ENCODE peak calls at places on chromosomes 2 and 18, in six cellular contexts. A is kidney epithelial cell, H is spleen, G is GM12865, Q is AG10803, D is PC-3. S is an unnamed sample.

GRCh38 chr18:47969851-47970250 is 39.4 kb upstream of the SMAD2 start:
- DNase-seq in G (no peak), Q (no peak), H (no peak), A (no peak), D (no peak), S (peak; percentile 23)

GRCh38 chr18:54436501-54436900 is 78.8 kb downstream of the C18orf54 start:
- DNase-seq in D (no peak), Q (no peak), H (no peak), A (no peak), G (no peak), S (no peak)

GRCh38 chr2:15092166-15092565 is 459.6 kb downstream of the LRATD1 start:
- DNase-seq in D (no peak), Q (no peak), A (no peak), H (no peak), G (no peak), S (no peak)

GRCh38 chr2:529425-529824 is 147.8 kb downstream of the TMEM18 start:
- DNase-seq in D (peak; percentile 77), H (no peak), Q (no peak), G (no peak), A (no peak), S (no peak)

GRCh38 chr2:172050506-172051125 is 34.7 kb upstream of the DLX1 start:
- DNase-seq in H (no peak), D (no peak), A (no peak), Q (peak; percentile 22), G (no peak), S (no peak)

GRCh38 chr18:79260510-79260909 is 135.2 kb upstream of the NFATC1 start:
- DNase-seq in A (no peak), G (no peak), Q (no peak), D (no peak), H (no peak), S (no peak)

GRCh38 chr2:62760026-62760425 is 54.5 kb downstream of the EHBP1 start:
- DNase-seq in D (no peak), Q (no peak), G (no peak), A (no peak), H (no peak), S (no peak)

GRCh38 chr2:39437522-39438296 is 624 bp upstream of the MAP4K3 start:
- DNase-seq in Q (no peak), D (peak; percentile 66), H (peak; percentile 84), A (no peak), G (peak; percentile 87), S (no peak)

GRCh38 chr2:44778671-44779476 is 162.6 kb upstream of the SIX3 start:
- DNase-seq in Q (no peak), G (peak; percentile 88), A (no peak), H (peak; percentile 76), D (no peak), S (no peak)

GRCh38 chr18:10659594-10659993 is 133.8 kb downstream of the NAPG start:
- DNase-seq in H (no peak), Q (no peak), A (no peak), D (no peak), G (no peak), S (no peak)

GRCh38 chr2:72144746-72145657 is 2.7 kb downstream of the CYP26B1 start:
- DNase-seq in D (peak; percentile 59), H (peak; percentile 70), A (no peak), Q (no peak), G (no peak), S (no peak)

GRCh38 chr2:6822394-6822793 is 43.3 kb downstream of the CMPK2 start:
- DNase-seq in H (no peak), Q (peak; percentile 21), A (no peak), D (no peak), G (no peak), S (no peak)

GRCh38 chr2:42905341-42906114 is 113.1 kb upstream of the HAAO start:
- DNase-seq in A (no peak), H (no peak), G (no peak), D (no peak), Q (peak; percentile 71), S (no peak)

GRCh38 chr18:8052237-8052701 is 485.2 kb downstream of the PTPRM start:
- DNase-seq in A (no peak), D (peak; percentile 27), H (no peak), G (peak; percentile 11), Q (no peak), S (no peak)

GRCh38 chr2:225889452-225889851 is 489.9 kb downstream of the NYAP2 start:
- DNase-seq in G (peak; percentile 13), Q (peak; percentile 94), H (no peak), D (peak; percentile 75), A (peak; percentile 21), S (peak; percentile 70)

GRCh38 chr2:218992703-218993344 is 398 bp downstream of the CRYBA2 start:
- DNase-seq in A (no peak), G (no peak), D (peak; percentile 30), H (no peak), Q (no peak), S (no peak)
- H3K4me3 ChIP-seq in A (no peak overlapping the region), G (no peak overlapping the region), D (peak overlapping the region; percentile 59), H (peak overlapping the region; percentile 37), Q (no peak overlapping the region), S (no peak overlapping the region)

GRCh38 chr2:21146638-21147037 is 22.9 kb downstream of the TDRD15 start:
- DNase-seq in D (no peak), G (no peak), Q (no peak), A (no peak), H (no peak), S (no peak)
- TF ChIP-seq CTCF in D (no peak), G (no peak), Q (no peak), A (no peak), H (no peak), S (no peak)

GRCh38 chr2:98446850-98447249 is 2.2 kb downstream of the INPP4A start:
- DNase-seq in G (no peak), D (no peak), A (no peak), H (no peak), Q (no peak), S (no peak)
- H3K4me3 ChIP-seq in G (no peak overlapping the region), D (peak overlapping the region; percentile 85), A (no peak overlapping the region), H (peak overlapping the region; percentile 81), Q (no peak overlapping the region), S (no peak overlapping the region)

GRCh38 chr2:84904717-84905174 is 710 bp upstream of the TMSB10 start:
- DNase-seq in H (peak; percentile 90), Q (peak; percentile 52), G (no peak), A (no peak), D (peak; percentile 54), S (no peak)

GRCh38 chr2:84906900-84907714 is 1.7 kb downstream of the TMSB10 start:
- DNase-seq in H (peak; percentile 91), G (peak; percentile 79), Q (peak; percentile 90), D (peak; percentile 81), A (no peak), S (no peak)

GRCh38 chr2:84904151-84904550 is 1.3 kb upstream of the TMSB10 start:
- DNase-seq in A (no peak), Q (no peak), D (no peak), H (peak; percentile 58), G (no peak), S (no peak)

GRCh38 chr2:84906108-84906899 is 848 bp downstream of the TMSB10 start:
- DNase-seq in H (peak; percentile 93), Q (no peak), D (no peak), G (peak; percentile 72), A (no peak), S (no peak)

GRCh38 chr2:84905181-84906107 is at the start of gene TMSB10:
- DNase-seq in D (peak; percentile 87), A (no peak), H (peak; percentile 97), G (peak; percentile 94), Q (peak; percentile 86), S (no peak)
- TF ChIP-seq CTCF in D (peak; percentile 32), A (no peak), H (peak; percentile 48), G (peak; percentile 28), Q (no peak), S (no peak)

DNA sequence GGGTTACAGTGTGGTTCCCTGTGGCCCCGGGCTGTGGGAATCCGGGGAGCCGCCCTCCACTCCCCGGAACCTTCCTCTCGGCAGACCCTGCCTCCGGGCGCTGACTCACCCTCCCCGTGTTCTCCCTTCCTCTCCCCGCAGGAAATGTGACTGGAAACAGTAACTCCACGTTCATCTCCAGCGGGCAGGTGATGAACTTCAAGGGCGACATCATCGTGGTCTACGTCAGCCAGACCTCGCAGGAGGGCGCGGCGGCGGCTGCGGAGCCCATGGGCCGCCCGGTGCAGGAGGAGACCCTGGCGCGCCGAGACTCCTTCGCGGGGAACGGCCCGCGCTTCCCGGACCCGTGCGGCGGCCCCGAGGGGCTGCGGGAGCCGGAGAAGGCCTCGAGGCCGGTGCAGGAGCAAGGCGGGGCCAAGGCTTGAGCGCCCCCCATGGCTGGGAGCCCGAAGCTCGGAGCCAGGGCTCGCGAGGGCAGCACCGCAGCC is 59.5 kb downstream of the TNFRSF11A start:
- DNase-seq in Q (no peak), A (no peak), G (no peak), H (no peak), D (peak; percentile 94), S (no peak)
- H3K4me3 ChIP-seq in Q (peak overlapping the region; percentile 29), A (peak overlapping the region; percentile 7), G (no peak overlapping the region), H (peak overlapping the region; percentile 15), D (no peak overlapping the region), S (peak overlapping the region; percentile 18)

GRCh38 chr2:112055833-112056625 is 960 bp downstream of the TMEM87B start:
- DNase-seq in Q (peak; percentile 93), A (peak; percentile 51), H (no peak), G (peak; percentile 60), D (peak; percentile 66), S (peak; percentile 66)
- TF ChIP-seq CTCF in Q (no peak), A (no peak), H (no peak), G (no peak), D (no peak), S (no peak)

S was measured in astrocyte of the cerebellum.